ENCODE peak calls at places on chromosomes 7 and 10, in four cellular contexts. R, T, H and J are unnamed samples.

GRCh38 chr7:137590071-137590470 is 246.5 kb upstream of the PTN start:
- DNase-seq in T (peak), R (no peak), H (no peak), J (no peak)

GRCh38 chr10:125063256-125063945 is 97.0 kb downstream of the CTBP2 start:
- DNase-seq in H (no peak), R (no peak), T (no peak), J (no peak)

GRCh38 chr7:135923700-135924261 is 53.4 kb downstream of the MTPN start:
- DNase-seq in R (no peak), T (peak), H (no peak), J (peak)

GRCh38 chr10:49152037-49152436 is 18.2 kb upstream of the FAM170B start:
- DNase-seq in R (no peak), H (no peak), T (no peak), J (no peak)

GRCh38 chr10:91162495-91163268 is 57.8 kb upstream of the PCGF5 start:
- DNase-seq in H (peak), R (peak), T (peak), J (peak)

GRCh38 chr7:20306499-20306946 is 24.2 kb upstream of the ITGB8 start:
- DNase-seq in H (peak), T (peak), R (no peak), J (peak)

GRCh38 chr7:157713591-157713990 is 376.8 kb downstream of the DNAJB6 start:
- DNase-seq in T (no peak), H (peak), R (no peak), J (peak)

GRCh38 chr7:116439005-116439404 is 60.5 kb upstream of the CAV2 start:
- DNase-seq in R (no peak), T (no peak), H (no peak), J (no peak)

GRCh38 chr10:117931078-117931477 is 115.7 kb downstream of the RAB11FIP2 start:
- DNase-seq in R (no peak), T (no peak), H (no peak), J (no peak)

GRCh38 chr7:150341263-150342118 is at the start of gene RARRES2:
- DNase-seq in R (peak), T (peak), H (peak), J (peak)

GRCh38 chr7:30914611-30915601 is 3.3 kb downstream of the AQP1 start:
- DNase-seq in T (peak), H (peak), R (no peak), J (peak)

GRCh38 chr7:5694221-5694754 is 87.2 kb downstream of the RNF216 start:
- DNase-seq in H (no peak), R (no peak), T (peak), J (no peak)

GRCh38 chr10:112435013-112435619 is 11.6 kb downstream of the ZDHHC6 start:
- DNase-seq in H (no peak), R (no peak), T (peak), J (no peak)

GRCh38 chr10:80357000-80357803 is 621 bp downstream of the DYDC2 start:
- DNase-seq in H (no peak), R (peak), T (no peak), J (peak)

GRCh38 chr7:50851451-50851850 is 68.8 kb upstream of the GRB10 start:
- DNase-seq in T (peak), H (no peak), R (no peak), J (no peak)

GRCh38 chr7:66352071-66352470 is 146.9 kb downstream of the TPST1 start:
- DNase-seq in T (no peak), H (no peak), R (no peak), J (peak)

GRCh38 chr7:70183278-70183677 is 585.0 kb downstream of the AUTS2 start:
- DNase-seq in H (peak), R (no peak), T (peak), J (peak)

GRCh38 chr7:27784399-27785053 is 44.6 kb downstream of the TAX1BP1 start:
- DNase-seq in T (peak), H (no peak), R (no peak), J (no peak)

GRCh38 chr7:18426564-18427226 is 68.9 kb upstream of the HDAC9 start:
- DNase-seq in R (no peak), T (peak), H (no peak), J (no peak)

GRCh38 chr7:3095046-3095445 is 51.4 kb upstream of the CARD11 start:
- DNase-seq in T (no peak), H (peak), R (no peak), J (no peak)

GRCh38 chr10:31749293-31749692 is 179.3 kb downstream of the ARHGAP12 start:
- DNase-seq in R (no peak), H (no peak), T (peak), J (no peak)

GRCh38 chr10:129393812-129394211 is 73.2 kb upstream of the MGMT start:
- DNase-seq in R (no peak), H (no peak), T (no peak), J (no peak)

GRCh38 chr10:108735380-108735779 is 1187.9 kb downstream of the XPNPEP1 start:
- DNase-seq in H (no peak), T (peak), R (no peak), J (no peak)

GRCh38 chr10:79422178-79422892 is 23.1 kb downstream of the ZCCHC24 start:
- DNase-seq in H (no peak), T (peak), R (peak), J (no peak)

GRCh38 chr10:46992794-46993552 is 81.7 kb downstream of the PTPN20 start:
- DNase-seq in T (peak), H (no peak), R (no peak), J (peak)

GRCh38 chr7:119964640-119965542 is 308.1 kb upstream of the KCND2 start:
- DNase-seq in T (peak), R (no peak), H (no peak), J (no peak)

GRCh38 chr7:46786221-46786951 is 795.5 kb downstream of the TNS3 start:
- DNase-seq in R (no peak), T (peak), H (no peak), J (peak)
- H3K27ac ChIP-seq in R (no peak), T (no peak), H (no peak), J (no peak)

DNA sequence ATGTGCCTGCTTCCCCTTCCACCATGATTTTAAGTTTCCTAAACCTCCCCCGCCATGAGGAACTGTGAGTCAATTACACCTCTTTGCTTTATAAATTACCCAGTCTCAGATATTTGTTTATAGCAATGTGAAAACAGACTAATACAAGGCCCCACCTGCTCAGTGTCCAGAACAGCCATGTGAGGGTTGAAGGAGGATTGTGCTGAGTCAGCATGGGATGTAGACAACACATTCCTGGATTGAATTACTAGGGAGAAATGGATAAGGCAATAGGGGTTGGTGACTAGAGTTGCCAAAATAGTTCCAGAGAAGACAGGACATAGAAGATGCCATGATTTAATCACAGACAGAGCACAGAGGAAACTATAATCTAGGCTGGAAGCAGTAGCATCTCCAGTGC is 270.3 kb downstream of the GFRA1 start:
- DNase-seq in T (no peak), H (no peak), R (no peak), J (no peak)
- H3K27ac ChIP-seq in T (no peak), H (no peak), R (no peak), J (no peak)

GRCh38 chr10:43121444-43121843 is 16.8 kb upstream of the CSGALNACT2 start:
- DNase-seq in R (peak), T (no peak), H (peak), J (no peak)
- H3K27ac ChIP-seq in R (no peak), T (no peak), H (no peak), J (no peak)

GRCh38 chr10:126963354-126963753 is 58.1 kb downstream of the DOCK1 start:
- DNase-seq in H (no peak), R (no peak), T (no peak), J (no peak)
- H3K27ac ChIP-seq in H (no peak), R (no peak), T (no peak), J (no peak)

GRCh38 chr10:92591550-92592140 is 1.3 kb upstream of the KIF11 start:
- DNase-seq in T (peak), R (peak), H (peak), J (peak)
- H3K27ac ChIP-seq in T (peak), R (peak), H (peak), J (peak)